ENCODE peak calls at places on chromosomes 7 and 10, in eight cellular contexts. E is brain microvascular endothelial cell; B is CD8-positive, alpha-beta memory T cell; S is Caco-2; T is lung; R is left ventricle myocardium inferior; J is neural progenitor cell; M is cardiac muscle cell. Y is an unnamed sample. For H3K27me3 and H3K36me3, the result is how much of the 10 kb centered on the place peaks cover.

GRCh38 chr10:43785252-43785651 is 136.6 kb upstream of the ZNF32 start:
- DNase-seq in E (no peak), B (no peak), S (no peak), T (no peak), R (no peak), J (no peak), M (peak), Y (no peak)

GRCh38 chr10:98225000-98225399 is 43.0 kb downstream of the LOXL4 start:
- DNase-seq in E (peak), B (no peak), S (no peak), T (no peak), R (no peak), J (no peak), M (peak), Y (no peak)

GRCh38 chr7:101391991-101392390 is 29.3 kb downstream of the COL26A1 start:
- DNase-seq in E (no peak), B (no peak), S (no peak), T (no peak), R (no peak), J (no peak), M (no peak), Y (no peak)

GRCh38 chr10:51524041-51524440 is 175.4 kb downstream of the CSTF2T start:
- DNase-seq in E (no peak), B (no peak), S (no peak), T (no peak), R (no peak), J (no peak), M (peak), Y (peak)

GRCh38 chr7:105664816-105665525 is 83.7 kb upstream of the EFCAB10 start:
- DNase-seq in E (peak), B (no peak), S (no peak), T (no peak), R (no peak), J (peak), M (peak), Y (no peak)

GRCh38 chr7:147296986-147297385 is 1180.4 kb downstream of the CNTNAP2 start:
- DNase-seq in E (no peak), B (no peak), S (no peak), T (no peak), R (no peak), J (no peak), M (no peak), Y (peak)

GRCh38 chr10:4429538-4429937 is 396.5 kb upstream of the AKR1E2 start:
- DNase-seq in E (no peak), B (no peak), S (no peak), T (no peak), R (no peak), J (no peak), M (no peak), Y (no peak)

GRCh38 chr10:51171946-51172345 is 97.7 kb downstream of the PRKG1 start:
- DNase-seq in E (no peak), B (no peak), S (no peak), T (no peak), R (no peak), J (no peak), M (peak), Y (no peak)

GRCh38 chr10:123154943-123155505 is 822 bp downstream of the BUB3 start:
- DNase-seq in E (peak), B (no peak), S (peak), T (no peak), R (no peak), J (no peak), M (peak), Y (no peak)

GRCh38 chr10:104811166-104811565 is 170.1 kb downstream of the SORCS3 start:
- DNase-seq in E (no peak), B (no peak), S (no peak), T (no peak), R (no peak), J (no peak), M (no peak), Y (no peak)

GRCh38 chr10:104806791-104807190 is 165.7 kb downstream of the SORCS3 start:
- DNase-seq in E (no peak), B (no peak), S (no peak), T (no peak), R (no peak), J (no peak), M (no peak), Y (no peak)

GRCh38 chr10:104809288-104810090 is 168.4 kb downstream of the SORCS3 start:
- DNase-seq in E (no peak), B (no peak), S (no peak), T (no peak), R (no peak), J (no peak), M (no peak), Y (peak)
- H3K4me3 ChIP-seq in E (no peak), B (no peak), S (no peak), T (no peak), R (no peak), J (no peak), M (no peak), Y (no peak)

GRCh38 chr10:117537436-117537903 is 5.1 kb upstream of the EMX2 start:
- DNase-seq in E (no peak), B (no peak), S (no peak), T (no peak), R (no peak), J (peak), M (peak), Y (peak)

GRCh38 chr10:117536359-117536861 is 6.1 kb upstream of the EMX2 start:
- DNase-seq in E (no peak), B (no peak), S (no peak), T (no peak), R (no peak), J (no peak), M (no peak), Y (no peak)

GRCh38 chr10:117535752-117536358 is 6.7 kb upstream of the EMX2 start:
- DNase-seq in E (no peak), B (no peak), S (no peak), T (no peak), R (no peak), J (peak), M (no peak), Y (no peak)

GRCh38 chr10:117537904-117538524 is 4.5 kb upstream of the EMX2 start:
- DNase-seq in E (no peak), B (no peak), S (no peak), T (no peak), R (no peak), J (no peak), M (no peak), Y (no peak)

GRCh38 chr10:117536862-117537435 is 5.6 kb upstream of the EMX2 start:
- DNase-seq in E (no peak), B (no peak), S (no peak), T (no peak), R (no peak), J (peak), M (no peak), Y (no peak)
- H3K27me3 ChIP-seq in E (half or more), B (under half), S (under half), T (under half), R (half or more), J (half or more), M (half or more), Y (under half)

GRCh38 chr7:99047526-99048077 is 96.3 kb downstream of the SMURF1 start:
- DNase-seq in E (no peak), B (no peak), S (no peak), T (no peak), R (no peak), J (no peak), M (no peak), Y (no peak)
- H3K36me3 ChIP-seq in E (half or more), B (under half), S (under half), T (under half), R (half or more), J (under half), M (half or more), Y (under half)

GRCh38 chr10:103556383-103557007 is 63.0 kb downstream of the NEURL1 start:
- DNase-seq in E (no peak), B (no peak), S (no peak), T (no peak), R (no peak), J (no peak), M (no peak), Y (no peak)
- H3K4me3 ChIP-seq in E (no peak), B (no peak), S (no peak), T (no peak), R (no peak), J (no peak), M (no peak), Y (no peak)

DNA sequence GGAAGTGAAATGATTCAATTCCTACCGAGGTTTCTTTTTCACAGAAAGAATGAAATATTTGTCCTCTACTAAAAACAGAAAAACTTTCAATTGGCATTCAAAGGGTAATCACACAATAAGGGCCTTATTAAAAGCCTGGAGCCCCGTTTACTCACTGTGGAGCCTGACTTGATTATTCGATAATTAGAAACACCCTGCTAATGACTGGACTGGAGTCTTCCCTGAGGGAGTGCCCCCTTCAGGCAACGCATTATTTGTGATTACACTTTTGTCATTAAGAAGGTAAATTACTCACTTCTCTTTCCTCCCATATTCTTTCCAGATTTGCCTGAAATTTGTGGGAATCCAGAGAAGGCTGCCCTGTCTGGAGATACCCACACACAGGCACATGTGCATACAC is 444.2 kb upstream of the NPVF start:
- DNase-seq in E (no peak), B (no peak), S (no peak), T (no peak), R (no peak), J (no peak), M (no peak), Y (no peak)
- H3K27me3 ChIP-seq in E (under half), B (under half), S (under half), T (under half), R (under half), J (under half), M (under half), Y (under half)

DNA sequence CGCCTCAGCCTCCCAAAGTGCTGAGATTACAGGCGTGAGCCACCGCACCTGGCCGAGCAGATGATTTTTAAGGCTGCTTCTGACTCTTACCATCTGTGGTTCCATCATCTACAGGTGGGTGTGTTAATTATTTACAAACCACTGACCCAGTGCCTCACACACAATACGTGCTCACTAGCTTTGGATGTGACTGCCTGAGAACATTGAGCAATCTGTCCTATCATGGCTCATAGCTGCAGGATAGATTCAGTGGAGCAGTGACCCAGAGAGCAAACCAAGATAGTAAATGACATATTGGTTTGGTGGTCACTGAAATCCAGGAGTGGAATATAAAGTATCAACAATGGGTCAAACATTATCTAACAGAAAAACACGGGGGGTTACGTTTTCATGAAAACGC is 24.1 kb downstream of the GPAM start:
- DNase-seq in E (no peak), B (no peak), S (no peak), T (no peak), R (no peak), J (no peak), M (no peak), Y (no peak)
- H3K36me3 ChIP-seq in E (under half), B (under half), S (under half), T (under half), R (half or more), J (under half), M (under half), Y (under half)